ENCODE peak calls at places on chromosomes 6 and 20, in ten cellular contexts. I is PC-9, T is GM23248, U is mammary epithelial cell, O is left lung, D is Panc1, W is A549, V is fibroblast of lung, Q is aorta, X is heart left ventricle. S is an unnamed sample.

GRCh38 chr6:55802259-55802658 is 73.1 kb downstream of the BMP5 start:
- DNase-seq in I (no peak), T (no peak), U (no peak), O (no peak), D (no peak), W (no peak), V (no peak), Q (no peak), X (no peak), S (no peak)

GRCh38 chr20:32224463-32224862 is 16.8 kb downstream of the POFUT1 start:
- DNase-seq in I (no peak), T (no peak), U (no peak), O (no peak), D (no peak), W (no peak), V (no peak), Q (no peak), X (no peak), S (no peak)

GRCh38 chr6:5174756-5175155 is 86.0 kb downstream of the LYRM4 start:
- DNase-seq in I (no peak), T (no peak), U (no peak), O (no peak), D (no peak), W (no peak), V (no peak), Q (no peak), X (no peak), S (no peak)

GRCh38 chr20:62837790-62838458 is 21.1 kb downstream of the COL9A3 start:
- DNase-seq in I (peak; percentile 73), T (peak; percentile 67), U (no peak), O (peak; percentile 59), D (no peak), W (no peak), V (no peak), Q (peak; percentile 67), X (no peak), S (no peak)

GRCh38 chr20:21303872-21304586 is 898 bp downstream of the XRN2 start:
- DNase-seq in I (no peak), T (peak; percentile 52), U (no peak), O (no peak), D (no peak), W (no peak), V (no peak), Q (no peak), X (no peak), S (no peak)

GRCh38 chr6:97032950-97033349 is 108.4 kb downstream of the KLHL32 start:
- DNase-seq in I (no peak), T (no peak), U (no peak), O (no peak), D (no peak), W (no peak), V (no peak), Q (no peak), X (no peak), S (no peak)

GRCh38 chr6:119077643-119078448 is 618 bp downstream of the FAM184A start:
- DNase-seq in I (peak; percentile 29), T (peak; percentile 29), U (peak; percentile 18), O (peak; percentile 36), D (peak; percentile 18), W (no peak), V (peak; percentile 11), Q (peak; percentile 77), X (peak; percentile 26), S (no peak)

GRCh38 chr20:49541733-49542513 is 26.0 kb downstream of the PTGIS start:
- DNase-seq in I (peak; percentile 81), T (peak; percentile 84), U (peak; percentile 38), O (peak; percentile 53), D (peak; percentile 56), W (peak; percentile 81), V (peak; percentile 53), Q (peak; percentile 90), X (peak; percentile 67), S (peak; percentile 84)

GRCh38 chr6:90402831-90403192 is 106.2 kb upstream of the BACH2 start:
- DNase-seq in I (no peak), T (no peak), U (no peak), O (no peak), D (no peak), W (no peak), V (no peak), Q (no peak), X (no peak), S (no peak)

GRCh38 chr6:110526731-110527130 is 50.3 kb upstream of the SLC22A16 start:
- DNase-seq in I (no peak), T (no peak), U (no peak), O (no peak), D (no peak), W (no peak), V (no peak), Q (no peak), X (no peak), S (no peak)

GRCh38 chr6:113481441-113481840 is 375.7 kb upstream of the MARCKS start:
- DNase-seq in I (no peak), T (peak; percentile 54), U (no peak), O (no peak), D (no peak), W (no peak), V (no peak), Q (no peak), X (no peak), S (no peak)

GRCh38 chr6:153960741-153961140 is 78.3 kb upstream of the OPRM1 start:
- DNase-seq in I (no peak), T (no peak), U (peak; percentile 19), O (no peak), D (no peak), W (no peak), V (no peak), Q (no peak), X (no peak), S (no peak)

DNA sequence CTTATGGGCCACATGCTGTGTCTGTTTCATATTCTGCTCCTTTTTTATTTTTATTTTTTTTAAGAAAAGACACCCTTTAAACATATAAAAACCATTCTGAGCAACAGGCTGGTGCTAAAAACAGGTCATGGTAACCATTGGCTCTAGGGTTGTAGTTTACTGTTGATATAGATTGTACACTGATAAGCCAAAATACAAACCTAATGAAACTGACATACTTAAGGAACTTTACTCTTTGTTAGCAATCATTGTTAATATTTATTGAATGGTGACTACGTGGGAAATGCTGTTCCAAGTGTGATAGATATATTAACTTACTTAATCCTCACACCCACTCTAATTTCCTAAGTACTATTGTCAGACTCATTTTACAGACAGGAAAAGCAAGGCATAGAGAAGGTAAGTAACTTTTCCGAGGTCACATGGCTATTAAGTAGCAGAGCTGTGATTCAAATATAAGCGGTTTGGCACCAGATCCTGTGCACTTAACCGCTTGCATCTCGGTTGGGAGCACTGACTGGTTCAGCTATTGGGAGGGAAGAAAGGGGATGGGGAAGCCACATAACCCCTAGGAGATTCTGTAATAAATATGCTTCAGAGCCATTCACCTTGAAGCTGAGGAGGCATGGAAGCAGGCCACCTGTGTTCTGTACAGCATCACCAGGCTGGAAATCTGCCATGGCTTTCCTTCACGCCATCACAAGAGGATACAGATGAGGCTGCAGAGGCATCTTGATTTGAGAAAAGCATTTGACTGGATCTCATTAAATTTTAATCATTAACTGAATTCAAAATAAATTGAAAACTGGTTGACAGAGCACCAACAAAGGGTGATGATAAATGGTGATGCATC is 4.9 kb downstream of the TRAF3IP2 start:
- DNase-seq in I (no peak), T (peak; percentile 76), U (no peak), O (no peak), D (no peak), W (no peak), V (peak; percentile 25), Q (no peak), X (no peak), S (no peak)
- H3K4me1 ChIP-seq in I (peaks cover 38% of the 10 kb centered on the region), T (peaks cover 51% of the 10 kb centered on the region), U (peaks cover 36% of the 10 kb centered on the region), O (peaks cover 38% of the 10 kb centered on the region), D (peaks cover 69% of the 10 kb centered on the region), W (peaks cover 47% of the 10 kb centered on the region), V (peaks cover 40% of the 10 kb centered on the region), Q (peaks cover 6% of the 10 kb centered on the region), X (peaks cover 11% of the 10 kb centered on the region), S (peaks cover 5% of the 10 kb centered on the region)

GRCh38 chr6:106380407-106380806 is 19.9 kb downstream of the CRYBG1 start:
- DNase-seq in I (no peak), T (peak; percentile 21), U (peak; percentile 76), O (no peak), D (no peak), W (no peak), V (peak; percentile 25), Q (no peak), X (no peak), S (no peak)

GRCh38 chr6:106381871-106382270 is 21.4 kb downstream of the CRYBG1 start:
- DNase-seq in I (peak; percentile 39), T (peak; percentile 36), U (peak; percentile 77), O (no peak), D (no peak), W (no peak), V (no peak), Q (no peak), X (no peak), S (no peak)

GRCh38 chr6:106381223-106381622 is 20.7 kb downstream of the CRYBG1 start:
- DNase-seq in I (no peak), T (no peak), U (peak; percentile 78), O (no peak), D (no peak), W (no peak), V (no peak), Q (no peak), X (no peak), S (no peak)

GRCh38 chr6:106377061-106377540 is 16.6 kb downstream of the CRYBG1 start:
- DNase-seq in I (no peak), T (peak; percentile 41), U (peak; percentile 69), O (no peak), D (no peak), W (no peak), V (peak; percentile 69), Q (no peak), X (no peak), S (no peak)

GRCh38 chr6:106379951-106380350 is 19.4 kb downstream of the CRYBG1 start:
- DNase-seq in I (no peak), T (no peak), U (peak; percentile 81), O (no peak), D (no peak), W (no peak), V (no peak), Q (no peak), X (no peak), S (no peak)
- H3K27ac ChIP-seq in I (peak overlapping the region; percentile 42), T (no peak overlapping the region), U (peak overlapping the region; percentile 98), O (no peak overlapping the region), D (no peak overlapping the region), W (no peak overlapping the region), V (no peak overlapping the region), Q (no peak overlapping the region), X (no peak overlapping the region), S (no peak overlapping the region)

DNA sequence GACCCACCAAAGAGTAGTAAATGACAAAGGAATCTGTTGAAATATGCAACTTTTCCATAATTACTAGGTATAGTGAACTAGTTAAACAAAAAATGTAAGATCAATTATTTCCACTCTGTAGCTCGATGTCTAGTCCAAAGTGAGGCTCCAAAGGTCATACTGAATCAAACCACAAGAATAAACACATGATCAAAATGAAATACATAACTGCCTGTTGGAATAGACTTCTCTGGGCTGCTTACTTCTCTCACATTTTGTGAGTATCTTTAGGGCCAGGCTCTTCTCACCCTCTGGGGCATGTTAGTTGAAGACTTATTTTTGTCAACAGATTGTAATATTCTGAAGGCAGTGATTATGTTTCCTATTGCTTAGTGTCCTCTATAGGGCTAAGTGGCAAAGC is 103.7 kb upstream of the TMEM170B start:
- DNase-seq in I (no peak), T (no peak), U (no peak), O (no peak), D (no peak), W (no peak), V (no peak), Q (no peak), X (no peak), S (no peak)
- H3K4me1 ChIP-seq in I (peaks cover 61% of the 10 kb centered on the region), T (peaks cover 54% of the 10 kb centered on the region), U (peaks cover 33% of the 10 kb centered on the region), O (peaks cover 36% of the 10 kb centered on the region), D (no peaks in the 10 kb centered on the region), W (peaks cover 67% of the 10 kb centered on the region), V (peaks cover 13% of the 10 kb centered on the region), Q (peaks cover 16% of the 10 kb centered on the region), X (no peaks in the 10 kb centered on the region), S (no peaks in the 10 kb centered on the region)

GRCh38 chr20:9839626-9840025 is 750 bp upstream of the PAK5 start:
- DNase-seq in I (no peak), T (no peak), U (peak; percentile 60), O (no peak), D (no peak), W (no peak), V (no peak), Q (no peak), X (no peak), S (no peak)
- H3K27ac ChIP-seq in I (no peak overlapping the region), T (no peak overlapping the region), U (no peak overlapping the region), O (no peak overlapping the region), D (no peak overlapping the region), W (no peak overlapping the region), V (no peak overlapping the region), Q (no peak overlapping the region), X (no peak overlapping the region), S (no peak overlapping the region)